ENCODE peak calls at places on chromosomes 4 and X, in four cellular contexts. One of them, this sample, is unnamed.
A peak's percentile ranks its signal among the peaks of the same experiment; 100 is the strongest.

GRCh38 chr4:33255507-33255906 is 2535.3 kb downstream of the PCDH7 start:
- DNase-seq in uterus: no peak
- DNase-seq in fibroblast of lung: no peak
- DNase-seq in heart left ventricle: no peak
- DNase-seq in this sample: no peak

GRCh38 chr4:40613456-40613855 is 16.2 kb downstream of the RBM47 start:
- DNase-seq in uterus: no peak
- DNase-seq in heart left ventricle: no peak
- DNase-seq in fibroblast of lung: peak; percentile 95
- DNase-seq in this sample: no peak

GRCh38 chrX:54786972-54787371 is 11.1 kb downstream of the ITIH6 start:
- DNase-seq in fibroblast of lung: no peak
- DNase-seq in heart left ventricle: no peak
- DNase-seq in uterus: no peak
- DNase-seq in this sample: no peak

GRCh38 chr4:71864380-71864779 is 80.5 kb upstream of the GC start:
- DNase-seq in fibroblast of lung: no peak
- DNase-seq in heart left ventricle: no peak
- DNase-seq in uterus: no peak
- DNase-seq in this sample: no peak

GRCh38 chrX:17654116-17654515 is 83.2 kb upstream of the SCML1 start:
- DNase-seq in fibroblast of lung: no peak
- DNase-seq in heart left ventricle: no peak
- DNase-seq in uterus: no peak
- DNase-seq in this sample: no peak

GRCh38 chr4:145775406-145775805 is 95.5 kb downstream of the C4orf51 start:
- DNase-seq in fibroblast of lung: no peak
- DNase-seq in uterus: no peak
- DNase-seq in heart left ventricle: no peak
- DNase-seq in this sample: no peak

GRCh38 chr4:3708103-3708510 is 58.1 kb upstream of the ADRA2C start:
- DNase-seq in heart left ventricle: peak; percentile 46
- DNase-seq in uterus: peak; percentile 63
- DNase-seq in fibroblast of lung: peak; percentile 3
- DNase-seq in this sample: no peak

GRCh38 chr4:100826067-100826466 is 308.2 kb upstream of the EMCN start:
- DNase-seq in fibroblast of lung: no peak
- DNase-seq in uterus: no peak
- DNase-seq in heart left ventricle: no peak
- DNase-seq in this sample: no peak

GRCh38 chr4:158722291-158722916 is 792 bp downstream of the PPID start:
- DNase-seq in uterus: no peak
- DNase-seq in fibroblast of lung: peak; percentile 67
- DNase-seq in heart left ventricle: no peak
- DNase-seq in this sample: no peak

GRCh38 chr4:90449626-90450025 is 322.4 kb downstream of the CCSER1 start:
- DNase-seq in fibroblast of lung: no peak
- DNase-seq in uterus: no peak
- DNase-seq in heart left ventricle: no peak
- DNase-seq in this sample: no peak

GRCh38 chr4:185127021-185127925 is 15.8 kb upstream of the SLC25A4 start:
- DNase-seq in uterus: peak; percentile 26
- DNase-seq in heart left ventricle: peak; percentile 39
- DNase-seq in fibroblast of lung: peak; percentile 37
- DNase-seq in this sample: peak; percentile 22

GRCh38 chr4:1356181-1356998 is 9.4 kb downstream of the UVSSA start:
- DNase-seq in heart left ventricle: peak; percentile 62
- DNase-seq in uterus: peak; percentile 57
- DNase-seq in fibroblast of lung: peak; percentile 30
- DNase-seq in this sample: peak; percentile 64

GRCh38 chr4:78768447-78769177 is 7.5 kb upstream of the BMP2K start:
- DNase-seq in uterus: no peak
- DNase-seq in fibroblast of lung: peak; percentile 46
- DNase-seq in heart left ventricle: no peak
- DNase-seq in this sample: no peak

GRCh38 chr4:173182403-173182802 is 13.8 kb downstream of the GALNT7 start:
- DNase-seq in fibroblast of lung: peak; percentile 95
- DNase-seq in uterus: no peak
- DNase-seq in heart left ventricle: no peak
- DNase-seq in this sample: no peak

GRCh38 chr4:107037188-107037587 is 1.1 kb upstream of the DKK2 start:
- DNase-seq in fibroblast of lung: peak; percentile 45
- DNase-seq in heart left ventricle: no peak
- DNase-seq in uterus: peak; percentile 35
- DNase-seq in this sample: no peak

GRCh38 chr4:76622717-76623116 is 187.7 kb downstream of the SHROOM3 start:
- DNase-seq in fibroblast of lung: no peak
- DNase-seq in uterus: no peak
- DNase-seq in heart left ventricle: no peak
- DNase-seq in this sample: no peak

GRCh38 chr4:2248044-2248780 is 6.3 kb upstream of the HAUS3 start:
- DNase-seq in uterus: no peak
- DNase-seq in heart left ventricle: no peak
- DNase-seq in fibroblast of lung: no peak
- DNase-seq in this sample: no peak

GRCh38 chrX:110407910-110408545 is 49.4 kb downstream of the RTL9 start:
- DNase-seq in heart left ventricle: no peak
- DNase-seq in uterus: no peak
- DNase-seq in fibroblast of lung: no peak
- DNase-seq in this sample: no peak

GRCh38 chrX:115562492-115562872 is 1.5 kb downstream of the PLS3 start:
- DNase-seq in heart left ventricle: no peak
- DNase-seq in fibroblast of lung: peak; percentile 43
- DNase-seq in uterus: no peak
- DNase-seq in this sample: no peak

GRCh38 chr4:2484993-2485392 is 16.1 kb downstream of the RNF4 start:
- DNase-seq in uterus: peak; percentile 24
- DNase-seq in fibroblast of lung: peak; percentile 9
- DNase-seq in heart left ventricle: peak; percentile 89
- DNase-seq in this sample: peak; percentile 77

GRCh38 chr4:53914313-53915016 is 149.9 kb downstream of the CHIC2 start:
- DNase-seq in fibroblast of lung: peak; percentile 82
- DNase-seq in uterus: no peak
- DNase-seq in heart left ventricle: no peak
- DNase-seq in this sample: no peak

GRCh38 chr4:44671636-44672035 is 6.6 kb upstream of the GUF1 start:
- DNase-seq in uterus: no peak
- DNase-seq in fibroblast of lung: no peak
- DNase-seq in heart left ventricle: no peak
- DNase-seq in this sample: no peak

GRCh38 chr4:23768541-23768940 is 121.3 kb downstream of the PPARGC1A start:
- DNase-seq in heart left ventricle: no peak
- DNase-seq in uterus: no peak
- DNase-seq in fibroblast of lung: peak; percentile 34
- DNase-seq in this sample: no peak

GRCh38 chr4:154004028-154004427 is 215.1 kb upstream of the SFRP2 start:
- DNase-seq in heart left ventricle: no peak
- DNase-seq in fibroblast of lung: peak; percentile 37
- DNase-seq in uterus: no peak
- DNase-seq in this sample: no peak

GRCh38 chr4:1365271-1366178 is 18.5 kb downstream of the UVSSA start:
- DNase-seq in fibroblast of lung: no peak
- DNase-seq in heart left ventricle: peak; percentile 15
- DNase-seq in uterus: no peak
- DNase-seq in this sample: peak; percentile 8

GRCh38 chr4:53490965-53491622 is 100.2 kb downstream of the LNX1 start:
- DNase-seq in uterus: peak; percentile 48
- DNase-seq in heart left ventricle: no peak
- DNase-seq in fibroblast of lung: peak; percentile 84
- DNase-seq in this sample: no peak

GRCh38 chr4:56743550-56743949 is 62.5 kb upstream of the HOPX start:
- DNase-seq in heart left ventricle: no peak
- DNase-seq in uterus: no peak
- DNase-seq in fibroblast of lung: no peak
- DNase-seq in this sample: no peak

GRCh38 chrX:35841872-35842271 is 43.7 kb downstream of the MAGEB16 start:
- DNase-seq in fibroblast of lung: peak; percentile 5
- DNase-seq in heart left ventricle: no peak
- DNase-seq in uterus: no peak
- DNase-seq in this sample: no peak

GRCh38 chr4:122764808-122765189 is 32.3 kb downstream of the BBS12 start:
- DNase-seq in heart left ventricle: no peak
- DNase-seq in fibroblast of lung: peak; percentile 87
- DNase-seq in uterus: no peak
- DNase-seq in this sample: no peak

GRCh38 chrX:74449322-74449936 is 28.1 kb downstream of the SLC16A2 start:
- DNase-seq in heart left ventricle: no peak
- DNase-seq in fibroblast of lung: peak; percentile 52
- DNase-seq in uterus: no peak
- DNase-seq in this sample: no peak

GRCh38 chrX:84064164-84064563 is 123.8 kb downstream of the RPS6KA6 start:
- DNase-seq in heart left ventricle: no peak
- DNase-seq in uterus: no peak
- DNase-seq in fibroblast of lung: peak; percentile 2
- DNase-seq in this sample: no peak

GRCh38 chr4:143616771-143617170 is 83.7 kb downstream of the FREM3 start:
- DNase-seq in heart left ventricle: no peak
- DNase-seq in fibroblast of lung: peak; percentile 95
- DNase-seq in uterus: no peak
- DNase-seq in this sample: no peak

GRCh38 chrX:110302975-110303374 is 14.9 kb downstream of the AMMECR1 start:
- DNase-seq in fibroblast of lung: no peak
- DNase-seq in heart left ventricle: no peak
- DNase-seq in uterus: no peak
- DNase-seq in this sample: no peak

DNA sequence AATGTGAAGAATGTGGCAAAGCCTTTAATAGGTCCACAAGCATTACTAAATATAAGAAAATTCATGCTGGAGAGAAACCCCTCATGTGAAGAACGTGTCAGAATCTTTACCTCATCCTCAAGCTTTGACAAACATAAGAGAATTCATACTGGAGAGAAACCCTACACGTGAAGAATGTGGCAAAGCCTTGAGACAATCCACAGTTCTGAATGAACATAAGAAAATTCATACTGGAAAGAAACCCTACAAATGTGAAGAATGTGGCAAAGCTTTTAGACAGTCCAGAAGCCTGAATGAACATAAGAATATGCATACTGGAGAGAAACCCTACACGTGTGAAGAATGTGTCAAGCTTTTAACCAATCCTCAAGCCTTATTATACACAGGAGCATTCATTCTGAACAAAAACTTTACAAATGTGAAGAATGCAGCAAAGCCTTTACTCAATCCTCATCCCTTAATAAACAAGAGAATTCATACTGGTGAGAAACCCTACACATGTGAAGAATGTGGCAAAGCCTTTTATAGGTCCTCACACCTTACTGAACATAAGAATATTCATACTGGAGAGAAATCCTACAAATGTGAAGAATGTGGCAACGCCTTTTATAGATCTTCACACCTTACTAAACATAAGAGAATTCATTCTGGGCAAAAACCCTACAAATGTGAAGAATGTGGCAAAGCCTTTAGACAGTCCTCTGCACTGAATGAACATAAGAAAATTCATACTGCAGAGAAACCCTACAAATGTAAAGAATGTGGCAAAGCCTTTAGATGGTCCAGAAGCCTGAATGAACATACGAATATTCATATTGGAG is 51.1 kb downstream of the ZNF732 start:
- DNase-seq in uterus: no peak
- DNase-seq in heart left ventricle: no peak
- DNase-seq in fibroblast of lung: no peak
- DNase-seq in this sample: no peak
- TF ChIP-seq CTCF in uterus: no peak
- TF ChIP-seq CTCF in heart left ventricle: no peak
- TF ChIP-seq CTCF in fibroblast of lung: no peak
- TF ChIP-seq CTCF in this sample: no peak

GRCh38 chr4:87058272-87059073 is 123.7 kb downstream of the AFF1 start:
- DNase-seq in fibroblast of lung: no peak
- DNase-seq in uterus: no peak
- DNase-seq in heart left ventricle: no peak
- DNase-seq in this sample: no peak

GRCh38 chr4:87054900-87055299 is 120.1 kb downstream of the AFF1 start:
- DNase-seq in heart left ventricle: no peak
- DNase-seq in fibroblast of lung: no peak
- DNase-seq in uterus: no peak
- DNase-seq in this sample: no peak

GRCh38 chr4:87057835-87058234 is 123.0 kb downstream of the AFF1 start:
- DNase-seq in uterus: no peak
- DNase-seq in fibroblast of lung: peak; percentile 71
- DNase-seq in heart left ventricle: no peak
- DNase-seq in this sample: no peak

GRCh38 chr4:87055340-87055739 is 120.5 kb downstream of the AFF1 start:
- DNase-seq in fibroblast of lung: no peak
- DNase-seq in heart left ventricle: no peak
- DNase-seq in uterus: no peak
- DNase-seq in this sample: no peak

GRCh38 chr4:87056884-87057283 is 122.1 kb downstream of the AFF1 start:
- DNase-seq in fibroblast of lung: no peak
- DNase-seq in heart left ventricle: no peak
- DNase-seq in uterus: no peak
- DNase-seq in this sample: no peak
- H3K4me1 ChIP-seq in fibroblast of lung: peaks cover 2% of the 10 kb centered on the region
- H3K4me1 ChIP-seq in heart left ventricle: peaks cover 85% of the 10 kb centered on the region
- H3K4me1 ChIP-seq in uterus: peaks cover 38% of the 10 kb centered on the region
- H3K4me1 ChIP-seq in this sample: peaks cover 97% of the 10 kb centered on the region

GRCh38 chr4:6991771-6992557 is 51.2 kb upstream of the TADA2B start:
- DNase-seq in fibroblast of lung: peak; percentile 95
- DNase-seq in heart left ventricle: no peak
- DNase-seq in uterus: peak; percentile 29
- DNase-seq in this sample: no peak
- H3K27ac ChIP-seq in fibroblast of lung: peak overlapping the region; percentile 40
- H3K27ac ChIP-seq in heart left ventricle: no peak overlapping the region
- H3K27ac ChIP-seq in uterus: peak overlapping the region; percentile 11
- H3K27ac ChIP-seq in this sample: peak overlapping the region; percentile 14

GRCh38 chrX:31702208-31702607 is 630.4 kb upstream of the FTHL17 start:
- DNase-seq in uterus: no peak
- DNase-seq in fibroblast of lung: peak; percentile 26
- DNase-seq in heart left ventricle: no peak
- DNase-seq in this sample: no peak
- TF ChIP-seq CTCF in uterus: no peak
- TF ChIP-seq CTCF in fibroblast of lung: no peak
- TF ChIP-seq CTCF in heart left ventricle: no peak
- TF ChIP-seq CTCF in this sample: no peak

GRCh38 chrX:39823424-39823823 is 274.3 kb downstream of the BCOR start:
- DNase-seq in uterus: no peak
- DNase-seq in fibroblast of lung: no peak
- DNase-seq in heart left ventricle: no peak
- DNase-seq in this sample: no peak

GRCh38 chrX:39821011-39821708 is 276.6 kb downstream of the BCOR start:
- DNase-seq in fibroblast of lung: peak; percentile 42
- DNase-seq in uterus: peak; percentile 43
- DNase-seq in heart left ventricle: no peak
- DNase-seq in this sample: peak; percentile 21

GRCh38 chrX:39823848-39824247 is 273.9 kb downstream of the BCOR start:
- DNase-seq in uterus: no peak
- DNase-seq in fibroblast of lung: no peak
- DNase-seq in heart left ventricle: no peak
- DNase-seq in this sample: no peak

GRCh38 chrX:39821709-39822095 is 276.1 kb downstream of the BCOR start:
- DNase-seq in uterus: no peak
- DNase-seq in fibroblast of lung: no peak
- DNase-seq in heart left ventricle: no peak
- DNase-seq in this sample: no peak

GRCh38 chrX:39822133-39822748 is 275.5 kb downstream of the BCOR start:
- DNase-seq in uterus: no peak
- DNase-seq in fibroblast of lung: no peak
- DNase-seq in heart left ventricle: no peak
- DNase-seq in this sample: no peak
- H3K4me1 ChIP-seq in uterus: no peaks in the 10 kb centered on the region
- H3K4me1 ChIP-seq in fibroblast of lung: peaks cover 7% of the 10 kb centered on the region
- H3K4me1 ChIP-seq in heart left ventricle: peaks cover 12% of the 10 kb centered on the region
- H3K4me1 ChIP-seq in this sample: peaks cover 11% of the 10 kb centered on the region